ENCODE peak calls at places on chromosomes 1 and 21, in four cellular contexts. One of them, this sample, is unnamed.

GRCh38 chr1:63124666-63125191 is 197.6 kb upstream of the FOXD3 start:
- DNase-seq in CD8-positive, alpha-beta memory T cell: no peak
- DNase-seq in aorta: no peak
- DNase-seq in neural progenitor cell: no peak
- DNase-seq in this sample: no peak

GRCh38 chr1:207034208-207034607 is 1.7 kb upstream of the C1orf116 start:
- DNase-seq in CD8-positive, alpha-beta memory T cell: no peak
- DNase-seq in aorta: no peak
- DNase-seq in neural progenitor cell: no peak
- DNase-seq in this sample: no peak

GRCh38 chr21:26747216-26747615 is 98.0 kb downstream of the ADAMTS1 start:
- DNase-seq in CD8-positive, alpha-beta memory T cell: no peak
- DNase-seq in aorta: no peak
- DNase-seq in neural progenitor cell: peak; percentile 9
- DNase-seq in this sample: no peak

GRCh38 chr1:159211331-159212136 is 6.9 kb downstream of the ACKR1 start:
- DNase-seq in CD8-positive, alpha-beta memory T cell: peak; percentile 21
- DNase-seq in aorta: no peak
- DNase-seq in neural progenitor cell: peak; percentile 73
- DNase-seq in this sample: peak; percentile 88

GRCh38 chr1:110200666-110201065 is 9.4 kb upstream of the KCNC4 start:
- DNase-seq in CD8-positive, alpha-beta memory T cell: no peak
- DNase-seq in aorta: no peak
- DNase-seq in neural progenitor cell: no peak
- DNase-seq in this sample: no peak

GRCh38 chr1:22048351-22049192 is 3.9 kb upstream of the CDC42 start:
- DNase-seq in CD8-positive, alpha-beta memory T cell: no peak
- DNase-seq in aorta: no peak
- DNase-seq in neural progenitor cell: no peak
- DNase-seq in this sample: peak; percentile 67

GRCh38 chr1:3365519-3366158 is 88.8 kb upstream of the ARHGEF16 start:
- DNase-seq in CD8-positive, alpha-beta memory T cell: no peak
- DNase-seq in aorta: no peak
- DNase-seq in neural progenitor cell: no peak
- DNase-seq in this sample: no peak

GRCh38 chr21:44455524-44456206 is 355 bp downstream of the LRRC3 start:
- DNase-seq in CD8-positive, alpha-beta memory T cell: no peak
- DNase-seq in aorta: peak; percentile 79
- DNase-seq in neural progenitor cell: peak; percentile 67
- DNase-seq in this sample: peak; percentile 78

GRCh38 chr1:75135829-75136142 is 1.6 kb downstream of the LHX8 start:
- DNase-seq in CD8-positive, alpha-beta memory T cell: no peak
- DNase-seq in aorta: no peak
- DNase-seq in neural progenitor cell: peak; percentile 50
- DNase-seq in this sample: no peak

GRCh38 chr1:107286125-107286524 is 145.3 kb downstream of the NTNG1 start:
- DNase-seq in CD8-positive, alpha-beta memory T cell: no peak
- DNase-seq in aorta: no peak
- DNase-seq in neural progenitor cell: no peak
- DNase-seq in this sample: no peak

GRCh38 chr1:1939296-1940122 is 20.4 kb upstream of the TMEM52 start:
- DNase-seq in CD8-positive, alpha-beta memory T cell: no peak
- DNase-seq in aorta: peak; percentile 72
- DNase-seq in neural progenitor cell: peak; percentile 1
- DNase-seq in this sample: no peak

GRCh38 chr1:207355513-207356295 is 34.2 kb downstream of the CD55 start:
- DNase-seq in CD8-positive, alpha-beta memory T cell: no peak
- DNase-seq in aorta: no peak
- DNase-seq in neural progenitor cell: no peak
- DNase-seq in this sample: no peak

GRCh38 chr1:40266786-40267535 is 8.9 kb downstream of the ZMPSTE24 start:
- DNase-seq in CD8-positive, alpha-beta memory T cell: no peak
- DNase-seq in aorta: no peak
- DNase-seq in neural progenitor cell: no peak
- DNase-seq in this sample: no peak

GRCh38 chr1:25795227-25795626 is 4.8 kb upstream of the SELENON start:
- DNase-seq in CD8-positive, alpha-beta memory T cell: no peak
- DNase-seq in aorta: no peak
- DNase-seq in neural progenitor cell: no peak
- DNase-seq in this sample: no peak

GRCh38 chr1:98732985-98733781 is 71.7 kb downstream of the SNX7 start:
- DNase-seq in CD8-positive, alpha-beta memory T cell: no peak
- DNase-seq in aorta: no peak
- DNase-seq in neural progenitor cell: no peak
- DNase-seq in this sample: no peak

GRCh38 chr1:29689372-29690030 is 453.2 kb downstream of the PTPRU start:
- DNase-seq in CD8-positive, alpha-beta memory T cell: no peak
- DNase-seq in aorta: no peak
- DNase-seq in neural progenitor cell: no peak
- DNase-seq in this sample: peak; percentile 45

GRCh38 chr1:100794719-100795645 is 75.4 kb downstream of the VCAM1 start:
- DNase-seq in CD8-positive, alpha-beta memory T cell: no peak
- DNase-seq in aorta: no peak
- DNase-seq in neural progenitor cell: no peak
- DNase-seq in this sample: no peak

GRCh38 chr1:187203257-187203656 is 374.5 kb downstream of the PLA2G4A start:
- DNase-seq in CD8-positive, alpha-beta memory T cell: no peak
- DNase-seq in aorta: no peak
- DNase-seq in neural progenitor cell: no peak
- DNase-seq in this sample: no peak

GRCh38 chr1:240663160-240663879 is 51.4 kb upstream of the GREM2 start:
- DNase-seq in CD8-positive, alpha-beta memory T cell: no peak
- DNase-seq in aorta: no peak
- DNase-seq in neural progenitor cell: no peak
- DNase-seq in this sample: no peak

GRCh38 chr1:88922214-88922613 is 30.8 kb upstream of the GTF2B start:
- DNase-seq in CD8-positive, alpha-beta memory T cell: no peak
- DNase-seq in aorta: no peak
- DNase-seq in neural progenitor cell: peak; percentile 19
- DNase-seq in this sample: peak; percentile 70

GRCh38 chr1:151989131-151989868 is 4.4 kb downstream of the S100A10 start:
- DNase-seq in CD8-positive, alpha-beta memory T cell: no peak
- DNase-seq in aorta: peak; percentile 90
- DNase-seq in neural progenitor cell: no peak
- DNase-seq in this sample: no peak

GRCh38 chr1:42957229-42957879 is 1.3 kb downstream of the SLC2A1 start:
- DNase-seq in CD8-positive, alpha-beta memory T cell: no peak
- DNase-seq in aorta: no peak
- DNase-seq in neural progenitor cell: no peak
- DNase-seq in this sample: no peak

GRCh38 chr1:67957026-67957425 is 93.4 kb downstream of the DIRAS3 start:
- DNase-seq in CD8-positive, alpha-beta memory T cell: no peak
- DNase-seq in aorta: no peak
- DNase-seq in neural progenitor cell: no peak
- DNase-seq in this sample: no peak

GRCh38 chr1:115330480-115331013 is 7.5 kb downstream of the NGF start:
- DNase-seq in CD8-positive, alpha-beta memory T cell: no peak
- DNase-seq in aorta: no peak
- DNase-seq in neural progenitor cell: no peak
- DNase-seq in this sample: no peak

GRCh38 chr1:5256793-5257192 is 602.4 kb downstream of the AJAP1 start:
- DNase-seq in CD8-positive, alpha-beta memory T cell: no peak
- DNase-seq in aorta: no peak
- DNase-seq in neural progenitor cell: no peak
- DNase-seq in this sample: no peak

GRCh38 chr21:46599251-46599572 is 5.7 kb downstream of the S100B start:
- DNase-seq in CD8-positive, alpha-beta memory T cell: no peak
- DNase-seq in aorta: no peak
- DNase-seq in neural progenitor cell: peak; percentile 66
- DNase-seq in this sample: no peak
- H3K27ac ChIP-seq in CD8-positive, alpha-beta memory T cell: no peak overlapping the region
- H3K27ac ChIP-seq in aorta: no peak overlapping the region
- H3K27ac ChIP-seq in neural progenitor cell: no peak overlapping the region
- H3K27ac ChIP-seq in this sample: peak overlapping the region; percentile 96

DNA sequence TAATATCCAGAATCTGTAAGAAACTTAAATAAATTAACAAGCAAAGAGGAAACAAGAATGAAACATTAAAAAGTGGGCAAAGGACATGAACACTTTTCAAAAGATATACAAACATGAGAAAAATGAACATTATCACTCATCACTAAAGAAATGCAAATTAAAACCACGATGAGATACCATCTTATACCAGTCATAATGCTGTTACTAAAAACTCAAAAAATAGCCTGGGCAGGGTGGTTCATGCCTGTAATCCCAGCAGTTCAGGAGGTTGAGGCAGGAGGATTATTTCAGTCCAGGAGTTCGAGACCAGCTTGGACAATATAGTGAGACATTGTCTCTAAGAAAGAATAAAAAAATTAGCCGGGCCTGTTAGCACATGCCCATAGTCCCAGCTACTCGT is 6.1 kb downstream of the ZNF124 start:
- DNase-seq in CD8-positive, alpha-beta memory T cell: no peak
- DNase-seq in aorta: no peak
- DNase-seq in neural progenitor cell: no peak
- DNase-seq in this sample: no peak
- H3K9me3 ChIP-seq in CD8-positive, alpha-beta memory T cell: peaks cover 29% of the 10 kb centered on the region
- H3K9me3 ChIP-seq in aorta: peaks cover 3% of the 10 kb centered on the region
- H3K9me3 ChIP-seq in neural progenitor cell: peaks cover 47% of the 10 kb centered on the region
- H3K9me3 ChIP-seq in this sample: peaks cover 81% of the 10 kb centered on the region

DNA sequence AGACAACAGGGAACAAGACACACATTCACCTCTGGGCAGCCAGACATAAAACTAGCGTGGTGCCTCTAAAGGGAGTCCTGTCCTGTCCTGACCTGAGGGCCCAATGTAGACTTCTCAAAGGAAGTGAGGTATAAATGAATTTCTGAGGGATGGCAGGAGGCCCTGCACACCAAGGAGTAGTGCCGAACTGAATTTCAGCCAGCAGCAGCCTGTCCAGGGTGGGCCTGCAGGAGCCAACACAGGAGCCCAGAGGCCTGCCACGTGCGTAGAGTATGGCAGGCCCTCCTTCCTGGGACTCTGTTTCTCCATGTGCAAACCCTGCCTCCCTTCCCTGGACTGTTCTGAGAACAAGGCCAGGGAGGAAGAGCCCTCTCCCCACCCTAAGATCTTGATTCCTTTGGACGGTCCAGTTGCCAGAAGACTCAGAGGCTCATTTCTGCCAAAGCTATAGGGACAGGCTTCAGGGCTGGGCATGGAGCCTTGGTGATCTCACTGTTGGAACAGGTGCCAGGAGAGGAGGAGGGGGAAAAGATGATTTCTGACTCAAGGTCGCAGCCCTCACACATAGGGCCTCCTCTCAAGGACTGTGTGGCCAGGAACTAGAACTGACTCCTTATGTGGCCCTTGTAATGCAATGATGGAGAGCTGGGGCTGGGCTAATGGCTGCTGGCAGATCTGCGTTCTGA is 1.8 kb upstream of the FABP3 start:
- DNase-seq in CD8-positive, alpha-beta memory T cell: no peak
- DNase-seq in aorta: peak; percentile 84
- DNase-seq in neural progenitor cell: no peak
- DNase-seq in this sample: no peak
- H3K27ac ChIP-seq in CD8-positive, alpha-beta memory T cell: no peak overlapping the region
- H3K27ac ChIP-seq in aorta: peak overlapping the region; percentile 25
- H3K27ac ChIP-seq in neural progenitor cell: no peak overlapping the region
- H3K27ac ChIP-seq in this sample: no peak overlapping the region

DNA sequence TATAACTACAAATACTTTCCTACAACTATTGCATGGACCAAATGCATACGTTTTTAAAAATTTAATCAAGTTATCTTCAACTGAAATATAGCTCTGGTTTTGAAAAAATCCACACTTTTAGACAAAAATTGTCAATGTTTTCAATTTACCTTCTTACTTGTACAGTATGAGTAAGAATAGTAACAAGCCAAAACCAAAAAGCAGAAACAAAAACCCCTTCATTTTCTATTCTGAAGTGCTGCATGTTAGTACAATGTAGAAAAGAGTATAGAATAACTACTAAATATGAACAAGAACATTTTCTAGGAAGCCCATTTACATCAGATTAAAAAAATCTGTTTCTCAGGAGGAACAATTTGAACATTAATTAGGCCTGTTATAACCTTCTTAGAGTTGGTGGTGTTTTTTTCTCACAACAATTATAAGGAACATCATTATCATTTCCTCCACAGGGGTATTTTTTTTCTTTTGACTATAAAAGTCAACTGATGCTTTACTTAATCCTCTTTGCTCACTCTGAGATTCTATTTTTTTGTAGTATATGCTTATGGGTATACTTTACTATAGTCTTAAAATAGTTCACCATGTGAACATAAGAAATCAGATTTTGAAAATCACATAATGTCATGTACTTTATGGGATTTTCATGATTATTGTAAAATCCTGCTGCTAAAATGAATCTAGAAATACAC is 475.4 kb downstream of the PTBP2 start:
- DNase-seq in CD8-positive, alpha-beta memory T cell: no peak
- DNase-seq in aorta: no peak
- DNase-seq in neural progenitor cell: no peak
- DNase-seq in this sample: no peak
- H3K9me3 ChIP-seq in CD8-positive, alpha-beta memory T cell: no peaks in the 10 kb centered on the region
- H3K9me3 ChIP-seq in aorta: no peaks in the 10 kb centered on the region
- H3K9me3 ChIP-seq in neural progenitor cell: no peaks in the 10 kb centered on the region
- H3K9me3 ChIP-seq in this sample: no peaks in the 10 kb centered on the region

GRCh38 chr21:33367309-33367973 is 35.8 kb upstream of the IFNGR2 start:
- DNase-seq in CD8-positive, alpha-beta memory T cell: no peak
- DNase-seq in aorta: no peak
- DNase-seq in neural progenitor cell: peak; percentile 19
- DNase-seq in this sample: peak; percentile 60

GRCh38 chr21:33370292-33370691 is 32.9 kb upstream of the IFNGR2 start:
- DNase-seq in CD8-positive, alpha-beta memory T cell: no peak
- DNase-seq in aorta: no peak
- DNase-seq in neural progenitor cell: no peak
- DNase-seq in this sample: no peak

GRCh38 chr21:33369586-33369985 is 33.6 kb upstream of the IFNGR2 start:
- DNase-seq in CD8-positive, alpha-beta memory T cell: no peak
- DNase-seq in aorta: no peak
- DNase-seq in neural progenitor cell: no peak
- DNase-seq in this sample: no peak

GRCh38 chr21:33368576-33368975 is 34.6 kb upstream of the IFNGR2 start:
- DNase-seq in CD8-positive, alpha-beta memory T cell: no peak
- DNase-seq in aorta: no peak
- DNase-seq in neural progenitor cell: no peak
- DNase-seq in this sample: peak; percentile 56

DNA sequence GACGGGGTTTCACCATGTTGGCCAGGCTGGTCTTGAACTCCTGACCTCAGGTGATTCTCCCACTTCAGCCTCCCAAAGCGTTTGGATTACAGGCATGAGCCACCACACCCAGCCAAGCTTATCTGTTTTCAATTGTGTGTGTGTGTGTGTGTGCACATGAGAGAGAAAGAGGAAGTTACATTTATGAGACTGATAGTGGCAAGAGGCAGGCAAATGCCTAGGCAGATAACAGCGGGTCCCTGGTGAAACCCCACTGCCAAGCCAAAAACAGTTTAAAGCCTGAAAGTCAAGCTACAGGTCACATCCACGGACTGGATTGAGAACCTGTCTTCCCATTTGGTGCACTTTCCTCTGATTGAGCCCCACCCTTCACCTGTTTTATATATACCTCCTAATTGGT is 35.1 kb upstream of the IFNGR2 start:
- DNase-seq in CD8-positive, alpha-beta memory T cell: no peak
- DNase-seq in aorta: no peak
- DNase-seq in neural progenitor cell: no peak
- DNase-seq in this sample: no peak
- H3K27ac ChIP-seq in CD8-positive, alpha-beta memory T cell: no peak overlapping the region
- H3K27ac ChIP-seq in aorta: no peak overlapping the region
- H3K27ac ChIP-seq in neural progenitor cell: no peak overlapping the region
- H3K27ac ChIP-seq in this sample: no peak overlapping the region